ENCODE peak calls at places on chromosomes 3 and 15, in eight cellular contexts. One of them, this sample, is unnamed.

GRCh38 chr15:33047077-33047476 is 147.4 kb downstream of the FMN1 start:
- DNase-seq in RWPE1: no peak
- DNase-seq in H1: no peak
- DNase-seq in lung: no peak
- DNase-seq in type B pancreatic cell: no peak
- DNase-seq in Calu3: no peak
- DNase-seq in PC-3: no peak
- DNase-seq in A673: no peak
- DNase-seq in this sample: no peak

GRCh38 chr3:122560680-122561079 is 3.4 kb downstream of the PARP9 start:
- DNase-seq in RWPE1: peak
- DNase-seq in H1: no peak
- DNase-seq in lung: peak
- DNase-seq in type B pancreatic cell: no peak
- DNase-seq in Calu3: peak
- DNase-seq in PC-3: peak
- DNase-seq in A673: peak
- DNase-seq in this sample: peak

GRCh38 chr3:9715764-9716437 is 12.3 kb downstream of the CPNE9 start:
- DNase-seq in RWPE1: peak
- DNase-seq in H1: no peak
- DNase-seq in lung: peak
- DNase-seq in type B pancreatic cell: no peak
- DNase-seq in Calu3: peak
- DNase-seq in PC-3: peak
- DNase-seq in A673: peak
- DNase-seq in this sample: no peak

GRCh38 chr15:77974098-77974414 is 103.5 kb downstream of the TBC1D2B start:
- DNase-seq in RWPE1: no peak
- DNase-seq in H1: peak
- DNase-seq in lung: no peak
- DNase-seq in type B pancreatic cell: peak
- DNase-seq in Calu3: peak
- DNase-seq in PC-3: no peak
- DNase-seq in A673: no peak
- DNase-seq in this sample: no peak

GRCh38 chr15:101657968-101658784 is 6.0 kb upstream of the TM2D3 start:
- DNase-seq in RWPE1: no peak
- DNase-seq in H1: no peak
- DNase-seq in lung: peak
- DNase-seq in type B pancreatic cell: no peak
- DNase-seq in Calu3: no peak
- DNase-seq in PC-3: no peak
- DNase-seq in A673: no peak
- DNase-seq in this sample: no peak

GRCh38 chr3:16252243-16252978 is 12.3 kb downstream of the DPH3 start:
- DNase-seq in RWPE1: no peak
- DNase-seq in H1: no peak
- DNase-seq in lung: no peak
- DNase-seq in type B pancreatic cell: no peak
- DNase-seq in Calu3: no peak
- DNase-seq in PC-3: no peak
- DNase-seq in A673: no peak
- DNase-seq in this sample: no peak

GRCh38 chr15:55823191-55823670 is 80.3 kb upstream of the PRTG start:
- DNase-seq in RWPE1: no peak
- DNase-seq in H1: no peak
- DNase-seq in lung: no peak
- DNase-seq in type B pancreatic cell: no peak
- DNase-seq in Calu3: no peak
- DNase-seq in PC-3: no peak
- DNase-seq in A673: peak
- DNase-seq in this sample: no peak

GRCh38 chr3:190336516-190337189 is 14.4 kb upstream of the CLDN1 start:
- DNase-seq in RWPE1: no peak
- DNase-seq in H1: no peak
- DNase-seq in lung: no peak
- DNase-seq in type B pancreatic cell: no peak
- DNase-seq in Calu3: no peak
- DNase-seq in PC-3: no peak
- DNase-seq in A673: no peak
- DNase-seq in this sample: no peak

GRCh38 chr3:147945968-147946519 is 536.9 kb downstream of the ZIC1 start:
- DNase-seq in RWPE1: peak
- DNase-seq in H1: no peak
- DNase-seq in lung: no peak
- DNase-seq in type B pancreatic cell: no peak
- DNase-seq in Calu3: peak
- DNase-seq in PC-3: peak
- DNase-seq in A673: peak
- DNase-seq in this sample: peak

GRCh38 chr3:78804251-78805037 is 963.4 kb downstream of the ROBO1 start:
- DNase-seq in RWPE1: no peak
- DNase-seq in H1: no peak
- DNase-seq in lung: no peak
- DNase-seq in type B pancreatic cell: no peak
- DNase-seq in Calu3: no peak
- DNase-seq in PC-3: no peak
- DNase-seq in A673: peak
- DNase-seq in this sample: no peak

GRCh38 chr3:32424581-32425250 is 33.1 kb downstream of the CMTM7 start:
- DNase-seq in RWPE1: no peak
- DNase-seq in H1: peak
- DNase-seq in lung: no peak
- DNase-seq in type B pancreatic cell: no peak
- DNase-seq in Calu3: no peak
- DNase-seq in PC-3: no peak
- DNase-seq in A673: no peak
- DNase-seq in this sample: no peak

GRCh38 chr15:74964794-74965193 is 8.2 kb upstream of the RPP25 start:
- DNase-seq in RWPE1: no peak
- DNase-seq in H1: no peak
- DNase-seq in lung: no peak
- DNase-seq in type B pancreatic cell: no peak
- DNase-seq in Calu3: no peak
- DNase-seq in PC-3: peak
- DNase-seq in A673: peak
- DNase-seq in this sample: no peak

GRCh38 chr3:129556890-129557736 is 14.1 kb downstream of the H1-8 start:
- DNase-seq in RWPE1: no peak
- DNase-seq in H1: no peak
- DNase-seq in lung: no peak
- DNase-seq in type B pancreatic cell: no peak
- DNase-seq in Calu3: no peak
- DNase-seq in PC-3: no peak
- DNase-seq in A673: no peak
- DNase-seq in this sample: no peak

GRCh38 chr15:87369269-87369668 is 887.3 kb downstream of the NTRK3 start:
- DNase-seq in RWPE1: peak
- DNase-seq in H1: no peak
- DNase-seq in lung: no peak
- DNase-seq in type B pancreatic cell: no peak
- DNase-seq in Calu3: no peak
- DNase-seq in PC-3: peak
- DNase-seq in A673: no peak
- DNase-seq in this sample: no peak

GRCh38 chr15:75051161-75051560 is 27.8 kb downstream of the PPCDC start:
- DNase-seq in RWPE1: no peak
- DNase-seq in H1: no peak
- DNase-seq in lung: no peak
- DNase-seq in type B pancreatic cell: no peak
- DNase-seq in Calu3: no peak
- DNase-seq in PC-3: no peak
- DNase-seq in A673: no peak
- DNase-seq in this sample: no peak

GRCh38 chr15:33569036-33569435 is 258.3 kb downstream of the RYR3 start:
- DNase-seq in RWPE1: no peak
- DNase-seq in H1: no peak
- DNase-seq in lung: no peak
- DNase-seq in type B pancreatic cell: no peak
- DNase-seq in Calu3: no peak
- DNase-seq in PC-3: no peak
- DNase-seq in A673: no peak
- DNase-seq in this sample: no peak

GRCh38 chr15:25182736-25183445 is 228.1 kb downstream of the SNRPN start:
- DNase-seq in RWPE1: no peak
- DNase-seq in H1: peak
- DNase-seq in lung: no peak
- DNase-seq in type B pancreatic cell: peak
- DNase-seq in Calu3: no peak
- DNase-seq in PC-3: no peak
- DNase-seq in A673: no peak
- DNase-seq in this sample: no peak
- TF ChIP-seq CTCF in RWPE1: no peak
- TF ChIP-seq CTCF in H1: peak
- TF ChIP-seq CTCF in lung: no peak
- TF ChIP-seq CTCF in type B pancreatic cell: no peak
- TF ChIP-seq CTCF in Calu3: no peak
- TF ChIP-seq CTCF in PC-3: no peak
- TF ChIP-seq CTCF in A673: no peak
- TF ChIP-seq CTCF in this sample: no peak

GRCh38 chr3:42226470-42227425 is 39.2 kb downstream of the CCK start:
- DNase-seq in RWPE1: peak
- DNase-seq in H1: no peak
- DNase-seq in lung: peak
- DNase-seq in type B pancreatic cell: no peak
- DNase-seq in Calu3: no peak
- DNase-seq in PC-3: no peak
- DNase-seq in A673: no peak
- DNase-seq in this sample: no peak

GRCh38 chr3:42229266-42229941 is 36.6 kb downstream of the CCK start:
- DNase-seq in RWPE1: no peak
- DNase-seq in H1: no peak
- DNase-seq in lung: no peak
- DNase-seq in type B pancreatic cell: no peak
- DNase-seq in Calu3: no peak
- DNase-seq in PC-3: no peak
- DNase-seq in A673: no peak
- DNase-seq in this sample: no peak

GRCh38 chr3:42230860-42231259 is 35.1 kb downstream of the CCK start:
- DNase-seq in RWPE1: no peak
- DNase-seq in H1: no peak
- DNase-seq in lung: no peak
- DNase-seq in type B pancreatic cell: no peak
- DNase-seq in Calu3: no peak
- DNase-seq in PC-3: no peak
- DNase-seq in A673: no peak
- DNase-seq in this sample: no peak

GRCh38 chr3:42228796-42229195 is 37.2 kb downstream of the CCK start:
- DNase-seq in RWPE1: peak
- DNase-seq in H1: no peak
- DNase-seq in lung: no peak
- DNase-seq in type B pancreatic cell: no peak
- DNase-seq in Calu3: no peak
- DNase-seq in PC-3: peak
- DNase-seq in A673: peak
- DNase-seq in this sample: no peak

DNA sequence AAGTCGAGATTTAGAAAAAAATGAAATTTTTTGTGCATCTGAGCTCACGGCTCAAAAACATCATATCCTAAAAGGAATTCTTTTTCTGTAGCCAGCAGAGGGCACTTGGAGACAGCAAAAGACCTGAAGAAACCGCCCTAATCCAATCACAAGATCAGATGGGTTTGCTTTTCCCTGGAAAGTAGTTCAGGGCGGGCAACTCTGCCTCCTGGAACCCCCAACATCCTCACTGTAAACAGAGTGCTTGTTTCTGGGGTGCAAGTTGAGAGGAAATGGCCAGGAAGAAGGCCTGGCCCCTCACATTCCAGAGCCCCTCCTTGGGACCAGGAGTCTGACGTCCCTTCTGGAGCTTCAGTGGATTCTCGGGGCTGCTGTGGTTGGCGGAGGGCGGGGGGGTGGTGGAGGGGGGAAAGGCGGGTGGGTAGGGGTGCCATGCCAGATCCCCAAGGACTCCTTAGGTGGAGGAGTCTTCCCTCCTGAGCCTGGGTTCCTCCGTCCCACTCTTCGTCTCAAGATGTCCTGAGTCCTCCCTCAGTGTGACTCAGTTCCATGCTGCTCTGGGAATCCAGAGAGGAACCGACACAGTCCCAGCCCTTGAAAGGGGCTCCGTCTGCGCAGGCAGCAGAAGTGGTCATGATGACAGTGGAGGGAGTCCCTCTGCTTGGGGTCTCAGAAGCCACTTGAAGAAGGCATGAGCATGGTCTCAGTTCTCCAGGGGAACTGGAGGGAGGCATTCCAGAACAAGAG is 35.9 kb downstream of the CCK start:
- DNase-seq in RWPE1: peak
- DNase-seq in H1: no peak
- DNase-seq in lung: no peak
- DNase-seq in type B pancreatic cell: no peak
- DNase-seq in Calu3: peak
- DNase-seq in PC-3: peak
- DNase-seq in A673: peak
- DNase-seq in this sample: peak
- TF ChIP-seq CTCF in RWPE1: peak
- TF ChIP-seq CTCF in H1: peak
- TF ChIP-seq CTCF in lung: peak
- TF ChIP-seq CTCF in type B pancreatic cell: peak
- TF ChIP-seq CTCF in Calu3: no peak
- TF ChIP-seq CTCF in PC-3: peak
- TF ChIP-seq CTCF in A673: peak
- TF ChIP-seq CTCF in this sample: peak

DNA sequence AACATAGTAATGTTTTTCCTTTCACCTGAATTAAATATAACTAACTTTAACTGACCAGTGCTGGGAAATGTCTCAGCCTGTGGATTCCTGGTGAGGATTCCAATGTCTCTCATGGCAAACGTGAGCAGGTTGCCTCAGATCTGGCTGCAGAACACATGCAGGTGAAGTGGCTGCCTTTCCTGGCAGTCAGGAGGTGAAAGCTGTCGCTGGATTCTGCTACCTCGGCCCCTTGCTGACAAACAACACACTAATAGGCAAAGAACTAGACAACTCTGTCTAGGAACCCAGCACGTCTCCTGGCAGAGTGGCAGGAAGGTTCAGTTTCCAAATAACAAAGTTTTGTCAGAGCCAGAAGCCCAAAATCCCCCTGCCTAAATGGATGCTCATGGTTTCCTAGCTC is 400.8 kb upstream of the PPP2R3A start:
- DNase-seq in RWPE1: no peak
- DNase-seq in H1: no peak
- DNase-seq in lung: no peak
- DNase-seq in type B pancreatic cell: no peak
- DNase-seq in Calu3: no peak
- DNase-seq in PC-3: no peak
- DNase-seq in A673: no peak
- DNase-seq in this sample: no peak
- TF ChIP-seq CTCF in RWPE1: no peak
- TF ChIP-seq CTCF in H1: no peak
- TF ChIP-seq CTCF in lung: no peak
- TF ChIP-seq CTCF in type B pancreatic cell: no peak
- TF ChIP-seq CTCF in Calu3: no peak
- TF ChIP-seq CTCF in PC-3: no peak
- TF ChIP-seq CTCF in A673: no peak
- TF ChIP-seq CTCF in this sample: no peak

DNA sequence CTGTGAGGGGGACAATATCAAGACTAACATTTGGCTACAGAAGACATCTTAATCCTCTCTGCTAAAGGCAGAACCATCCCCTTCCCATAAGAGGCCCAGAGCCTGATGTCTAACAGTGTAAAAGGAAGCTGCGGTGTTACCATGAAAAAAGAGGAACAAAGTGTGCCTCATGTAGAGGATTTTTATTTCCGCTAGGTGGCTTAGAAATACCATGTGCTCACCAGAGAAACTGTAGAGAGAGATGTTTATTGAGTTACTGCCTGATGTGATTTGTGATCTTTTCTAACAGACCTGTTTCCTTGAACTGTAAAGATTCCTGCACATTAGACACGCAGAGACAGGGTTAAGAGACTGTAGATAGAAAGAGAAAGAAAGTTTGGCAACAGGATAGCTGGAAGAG is 22.1 kb downstream of the OR5H15 start:
- DNase-seq in RWPE1: peak
- DNase-seq in H1: no peak
- DNase-seq in lung: no peak
- DNase-seq in type B pancreatic cell: no peak
- DNase-seq in Calu3: no peak
- DNase-seq in PC-3: peak
- DNase-seq in A673: peak
- DNase-seq in this sample: no peak
- TF ChIP-seq CTCF in RWPE1: peak
- TF ChIP-seq CTCF in H1: peak
- TF ChIP-seq CTCF in lung: no peak
- TF ChIP-seq CTCF in type B pancreatic cell: peak
- TF ChIP-seq CTCF in Calu3: no peak
- TF ChIP-seq CTCF in PC-3: peak
- TF ChIP-seq CTCF in A673: peak
- TF ChIP-seq CTCF in this sample: no peak